ENCODE peak calls at places on chromosomes 5 and 9, in eight cellular contexts. T is ELR; M is non-pigmented ciliary epithelial cell; W is endothelial cell; P is cerebellum; O is Ammon's horn; L is activated naive CD8-positive, alpha-beta T cell treated with anti-CD3 and anti-CD28 coated beads for 36 hours; X is HepG2. Y is an unnamed sample.
A peak's percentile ranks its signal among the peaks of the same experiment; 100 is the strongest.

GRCh38 chr9:113274474-113275146 is 762 bp downstream of the CDC26 start:
- DNase-seq in X (peak; percentile 69), L (no peak), M (no peak), O (peak; percentile 47), P (peak; percentile 70), W (peak; percentile 60), T (peak; percentile 84), Y (peak; percentile 83)

GRCh38 chr9:78032599-78033457 is 1.2 kb upstream of the GNAQ start:
- DNase-seq in M (no peak), X (no peak), W (no peak), L (no peak), O (no peak), T (no peak), P (no peak), Y (peak; percentile 76)

GRCh38 chr9:5767968-5768932 is 64.7 kb downstream of the ERMP1 start:
- DNase-seq in T (no peak), M (no peak), P (no peak), O (no peak), X (no peak), L (peak; percentile 9), W (no peak), Y (no peak)

GRCh38 chr9:127779136-127779981 is 893 bp upstream of the SH2D3C start:
- DNase-seq in T (no peak), M (no peak), P (no peak), L (peak; percentile 77), O (no peak), X (no peak), W (no peak), Y (peak; percentile 22)

GRCh38 chr5:75601996-75602395 is 9.3 kb upstream of the ANKDD1B start:
- DNase-seq in X (no peak), W (no peak), M (peak; percentile 66), T (peak; percentile 99), L (no peak), P (no peak), O (no peak), Y (no peak)

GRCh38 chr9:116800885-116801284 is 113.8 kb downstream of the TRIM32 start:
- DNase-seq in M (no peak), O (peak; percentile 38), L (no peak), X (no peak), W (no peak), T (no peak), P (peak; percentile 88), Y (peak; percentile 38)

GRCh38 chr9:113261917-113262671 is 13.3 kb downstream of the CDC26 start:
- DNase-seq in T (no peak), W (no peak), P (no peak), M (no peak), O (no peak), L (no peak), X (peak; percentile 35), Y (no peak)

GRCh38 chr5:42656661-42657035 is 100.0 kb upstream of the CCDC152 start:
- DNase-seq in O (no peak), L (no peak), T (peak; percentile 4), M (no peak), X (no peak), P (no peak), W (no peak), Y (peak; percentile 15)

GRCh38 chr5:219492-219891 is 1.4 kb downstream of the SDHA start:
- DNase-seq in W (no peak), P (no peak), T (peak; percentile 63), L (peak; percentile 35), X (no peak), O (peak; percentile 35), M (no peak), Y (peak; percentile 40)

GRCh38 chr9:127838375-127839078 is 15.9 kb downstream of the ENG start:
- DNase-seq in L (no peak), O (no peak), W (peak; percentile 69), M (peak; percentile 30), X (no peak), T (peak; percentile 99), P (no peak), Y (no peak)

GRCh38 chr9:75161116-75161857 is 73.0 kb downstream of the OSTF1 start:
- DNase-seq in L (no peak), M (no peak), X (no peak), P (no peak), W (no peak), O (no peak), T (no peak), Y (no peak)

GRCh38 chr5:78537821-78538220 is 110.8 kb downstream of the LHFPL2 start:
- DNase-seq in L (no peak), P (peak; percentile 62), X (peak; percentile 22), W (no peak), O (peak; percentile 87), T (peak; percentile 64), M (no peak), Y (peak; percentile 88)

GRCh38 chr5:116736671-116737070 is 162.0 kb upstream of the SEMA6A start:
- DNase-seq in P (no peak), T (no peak), W (no peak), M (no peak), O (no peak), L (no peak), X (no peak), Y (no peak)

GRCh38 chr9:113471566-113471965 is 8.0 kb downstream of the RGS3 start:
- DNase-seq in P (no peak), W (no peak), L (no peak), X (no peak), M (no peak), T (no peak), O (no peak), Y (no peak)